ENCODE peak calls at places on chromosomes 6 and 20, in eight cellular contexts. One of them, this sample, is unnamed.

GRCh38 chr6:132715204-132715603 is 1.3 kb upstream of the VNN1 start:
- DNase-seq in neural crest cell: peak; percentile 16
- DNase-seq in stomach: peak; percentile 61
- DNase-seq in AG04449: no peak
- DNase-seq in H9: peak; percentile 87
- DNase-seq in thoracic aorta: no peak
- DNase-seq in endothelial cell: peak; percentile 62
- DNase-seq in progenitor cell of endocrine pancreas: peak; percentile 11
- DNase-seq in this sample: no peak

GRCh38 chr6:118123503-118124037 is 216.5 kb downstream of the SLC35F1 start:
- DNase-seq in neural crest cell: no peak
- DNase-seq in stomach: no peak
- DNase-seq in AG04449: no peak
- DNase-seq in H9: no peak
- DNase-seq in thoracic aorta: no peak
- DNase-seq in endothelial cell: no peak
- DNase-seq in progenitor cell of endocrine pancreas: no peak
- DNase-seq in this sample: no peak

GRCh38 chr6:100461273-100461919 is 3.3 kb downstream of the SIM1 start:
- DNase-seq in neural crest cell: no peak
- DNase-seq in stomach: no peak
- DNase-seq in AG04449: no peak
- DNase-seq in H9: peak; percentile 69
- DNase-seq in thoracic aorta: no peak
- DNase-seq in endothelial cell: peak; percentile 66
- DNase-seq in progenitor cell of endocrine pancreas: no peak
- DNase-seq in this sample: no peak

GRCh38 chr6:139757766-139758655 is 383.6 kb upstream of the CITED2 start:
- DNase-seq in neural crest cell: no peak
- DNase-seq in stomach: no peak
- DNase-seq in AG04449: no peak
- DNase-seq in H9: no peak
- DNase-seq in thoracic aorta: no peak
- DNase-seq in endothelial cell: no peak
- DNase-seq in progenitor cell of endocrine pancreas: no peak
- DNase-seq in this sample: no peak

GRCh38 chr20:53752971-53753879 is 159.6 kb upstream of the ZNF217 start:
- DNase-seq in neural crest cell: no peak
- DNase-seq in stomach: no peak
- DNase-seq in AG04449: no peak
- DNase-seq in H9: no peak
- DNase-seq in thoracic aorta: no peak
- DNase-seq in endothelial cell: no peak
- DNase-seq in progenitor cell of endocrine pancreas: no peak
- DNase-seq in this sample: no peak

GRCh38 chr6:15905488-15906392 is 223.1 kb upstream of the MYLIP start:
- DNase-seq in neural crest cell: no peak
- DNase-seq in stomach: no peak
- DNase-seq in AG04449: no peak
- DNase-seq in H9: no peak
- DNase-seq in thoracic aorta: no peak
- DNase-seq in endothelial cell: no peak
- DNase-seq in progenitor cell of endocrine pancreas: no peak
- DNase-seq in this sample: no peak

GRCh38 chr6:32852018-32852843 is 1.3 kb downstream of the TAP1 start:
- DNase-seq in neural crest cell: no peak
- DNase-seq in stomach: peak; percentile 44
- DNase-seq in AG04449: no peak
- DNase-seq in H9: no peak
- DNase-seq in thoracic aorta: no peak
- DNase-seq in endothelial cell: no peak
- DNase-seq in progenitor cell of endocrine pancreas: no peak
- DNase-seq in this sample: no peak

GRCh38 chr6:35300848-35301247 is 3.2 kb downstream of the DEF6 start:
- DNase-seq in neural crest cell: no peak
- DNase-seq in stomach: no peak
- DNase-seq in AG04449: no peak
- DNase-seq in H9: no peak
- DNase-seq in thoracic aorta: no peak
- DNase-seq in endothelial cell: no peak
- DNase-seq in progenitor cell of endocrine pancreas: no peak
- DNase-seq in this sample: no peak

GRCh38 chr6:37049990-37050853 is 44.8 kb downstream of the FGD2 start:
- DNase-seq in neural crest cell: no peak
- DNase-seq in stomach: peak; percentile 58
- DNase-seq in AG04449: no peak
- DNase-seq in H9: no peak
- DNase-seq in thoracic aorta: no peak
- DNase-seq in endothelial cell: no peak
- DNase-seq in progenitor cell of endocrine pancreas: no peak
- DNase-seq in this sample: no peak

GRCh38 chr20:12311102-12311865 is 393.6 kb downstream of the BTBD3 start:
- DNase-seq in neural crest cell: no peak
- DNase-seq in stomach: no peak
- DNase-seq in AG04449: no peak
- DNase-seq in H9: no peak
- DNase-seq in thoracic aorta: no peak
- DNase-seq in endothelial cell: no peak
- DNase-seq in progenitor cell of endocrine pancreas: no peak
- DNase-seq in this sample: no peak

GRCh38 chr20:12318043-12318442 is 400.4 kb downstream of the BTBD3 start:
- DNase-seq in neural crest cell: no peak
- DNase-seq in stomach: no peak
- DNase-seq in AG04449: no peak
- DNase-seq in H9: no peak
- DNase-seq in thoracic aorta: no peak
- DNase-seq in endothelial cell: no peak
- DNase-seq in progenitor cell of endocrine pancreas: no peak
- DNase-seq in this sample: no peak

GRCh38 chr20:12315652-12316051 is 398.0 kb downstream of the BTBD3 start:
- DNase-seq in neural crest cell: no peak
- DNase-seq in stomach: no peak
- DNase-seq in AG04449: no peak
- DNase-seq in H9: no peak
- DNase-seq in thoracic aorta: no peak
- DNase-seq in endothelial cell: no peak
- DNase-seq in progenitor cell of endocrine pancreas: no peak
- DNase-seq in this sample: no peak

GRCh38 chr20:12321746-12322145 is 404.1 kb downstream of the BTBD3 start:
- DNase-seq in neural crest cell: no peak
- DNase-seq in stomach: no peak
- DNase-seq in AG04449: no peak
- DNase-seq in H9: no peak
- DNase-seq in thoracic aorta: no peak
- DNase-seq in endothelial cell: no peak
- DNase-seq in progenitor cell of endocrine pancreas: no peak
- DNase-seq in this sample: no peak

DNA sequence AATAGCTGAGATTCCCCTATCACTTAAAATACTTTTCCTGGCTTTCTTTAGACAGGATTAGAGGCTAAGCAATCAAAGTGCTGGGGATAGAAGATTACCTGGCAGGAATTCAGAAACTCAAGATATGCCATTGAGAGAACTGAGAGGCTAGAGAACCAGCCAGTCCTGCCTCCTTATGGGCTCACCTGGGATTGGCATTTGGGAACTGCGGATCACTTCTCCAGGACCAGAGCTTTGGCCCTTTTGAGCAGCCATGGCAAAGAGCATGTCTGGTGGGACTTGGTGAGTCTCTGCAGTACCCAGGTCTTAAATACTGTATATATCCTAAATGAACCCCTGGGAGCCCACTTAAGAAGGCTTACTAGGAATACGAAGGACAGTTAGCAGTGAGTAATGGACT is 399.1 kb downstream of the BTBD3 start:
- DNase-seq in neural crest cell: no peak
- DNase-seq in stomach: no peak
- DNase-seq in AG04449: no peak
- DNase-seq in H9: no peak
- DNase-seq in thoracic aorta: no peak
- DNase-seq in endothelial cell: no peak
- DNase-seq in progenitor cell of endocrine pancreas: no peak
- DNase-seq in this sample: no peak
- TF ChIP-seq CTCF in neural crest cell: no peak
- TF ChIP-seq CTCF in stomach: no peak
- TF ChIP-seq CTCF in AG04449: no peak
- TF ChIP-seq CTCF in H9: no peak
- TF ChIP-seq CTCF in thoracic aorta: no peak
- TF ChIP-seq CTCF in endothelial cell: no peak
- TF ChIP-seq CTCF in progenitor cell of endocrine pancreas: no peak
- TF ChIP-seq CTCF in this sample: no peak

GRCh38 chr6:88964509-88964908 is 1.1 kb upstream of the RNGTT start:
- DNase-seq in neural crest cell: no peak
- DNase-seq in stomach: no peak
- DNase-seq in AG04449: no peak
- DNase-seq in H9: no peak
- DNase-seq in thoracic aorta: no peak
- DNase-seq in endothelial cell: no peak
- DNase-seq in progenitor cell of endocrine pancreas: no peak
- DNase-seq in this sample: no peak

GRCh38 chr6:88967891-88968290 is 4.5 kb upstream of the RNGTT start:
- DNase-seq in neural crest cell: no peak
- DNase-seq in stomach: no peak
- DNase-seq in AG04449: no peak
- DNase-seq in H9: no peak
- DNase-seq in thoracic aorta: no peak
- DNase-seq in endothelial cell: no peak
- DNase-seq in progenitor cell of endocrine pancreas: no peak
- DNase-seq in this sample: no peak

GRCh38 chr6:88965691-88966090 is 2.3 kb upstream of the RNGTT start:
- DNase-seq in neural crest cell: no peak
- DNase-seq in stomach: no peak
- DNase-seq in AG04449: no peak
- DNase-seq in H9: peak; percentile 63
- DNase-seq in thoracic aorta: no peak
- DNase-seq in endothelial cell: no peak
- DNase-seq in progenitor cell of endocrine pancreas: no peak
- DNase-seq in this sample: no peak

GRCh38 chr6:88958842-88959241 is 4.6 kb downstream of the RNGTT start:
- DNase-seq in neural crest cell: no peak
- DNase-seq in stomach: no peak
- DNase-seq in AG04449: no peak
- DNase-seq in H9: no peak
- DNase-seq in thoracic aorta: no peak
- DNase-seq in endothelial cell: no peak
- DNase-seq in progenitor cell of endocrine pancreas: no peak
- DNase-seq in this sample: no peak

DNA sequence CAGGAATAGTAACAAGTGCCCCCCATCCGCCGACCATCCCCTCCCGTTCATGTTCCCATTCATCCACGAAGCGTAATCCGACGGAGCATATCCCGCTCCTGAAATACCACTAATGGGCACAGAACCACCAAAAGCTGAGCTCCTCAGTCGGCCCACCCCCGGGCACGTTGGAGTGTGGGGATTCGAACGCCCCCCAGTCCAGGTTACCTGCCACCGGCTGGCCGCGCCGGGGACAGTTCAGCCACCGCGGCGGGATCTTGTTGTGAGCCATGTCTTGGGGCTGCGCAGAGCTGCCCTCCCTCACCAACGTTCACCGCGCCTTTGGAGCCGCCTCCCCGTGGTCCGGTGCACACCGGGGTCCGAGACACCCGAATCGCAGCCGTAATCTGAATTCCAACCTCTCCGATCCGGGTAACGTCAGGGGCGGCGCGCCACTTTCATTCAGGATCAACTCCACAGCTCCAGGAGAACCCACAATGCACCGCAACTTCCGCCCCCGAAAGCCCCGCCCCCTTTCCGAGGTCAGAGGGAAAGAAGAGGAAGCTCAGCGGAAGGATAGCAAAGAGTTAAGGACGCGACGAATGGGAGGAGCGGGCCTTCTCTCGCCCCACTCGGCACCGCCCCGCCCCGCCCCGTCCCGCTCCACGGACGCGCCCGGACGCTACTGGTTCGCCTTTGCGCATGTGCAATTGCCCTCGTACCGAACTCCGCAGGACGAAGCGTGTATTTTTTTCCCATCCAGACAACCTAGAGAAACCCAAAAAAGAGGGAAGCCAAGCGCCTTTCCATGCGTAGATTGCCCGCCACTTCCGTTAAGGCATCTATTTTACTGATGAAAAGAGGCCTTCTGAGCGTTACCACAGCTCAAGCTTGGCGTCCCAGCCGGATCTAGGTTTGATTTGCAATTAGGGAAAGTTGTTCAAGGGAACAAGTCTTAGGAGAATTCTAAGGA is at the start of gene RNGTT:
- DNase-seq in neural crest cell: peak; percentile 98
- DNase-seq in stomach: peak; percentile 99
- DNase-seq in AG04449: peak; percentile 82
- DNase-seq in H9: peak; percentile 99
- DNase-seq in thoracic aorta: peak; percentile 98
- DNase-seq in endothelial cell: peak; percentile 98
- DNase-seq in progenitor cell of endocrine pancreas: peak; percentile 97
- DNase-seq in this sample: peak; percentile 97
- TF ChIP-seq CTCF in neural crest cell: no peak
- TF ChIP-seq CTCF in stomach: no peak
- TF ChIP-seq CTCF in AG04449: no peak
- TF ChIP-seq CTCF in H9: no peak
- TF ChIP-seq CTCF in thoracic aorta: no peak
- TF ChIP-seq CTCF in endothelial cell: no peak
- TF ChIP-seq CTCF in progenitor cell of endocrine pancreas: no peak
- TF ChIP-seq CTCF in this sample: no peak

DNA sequence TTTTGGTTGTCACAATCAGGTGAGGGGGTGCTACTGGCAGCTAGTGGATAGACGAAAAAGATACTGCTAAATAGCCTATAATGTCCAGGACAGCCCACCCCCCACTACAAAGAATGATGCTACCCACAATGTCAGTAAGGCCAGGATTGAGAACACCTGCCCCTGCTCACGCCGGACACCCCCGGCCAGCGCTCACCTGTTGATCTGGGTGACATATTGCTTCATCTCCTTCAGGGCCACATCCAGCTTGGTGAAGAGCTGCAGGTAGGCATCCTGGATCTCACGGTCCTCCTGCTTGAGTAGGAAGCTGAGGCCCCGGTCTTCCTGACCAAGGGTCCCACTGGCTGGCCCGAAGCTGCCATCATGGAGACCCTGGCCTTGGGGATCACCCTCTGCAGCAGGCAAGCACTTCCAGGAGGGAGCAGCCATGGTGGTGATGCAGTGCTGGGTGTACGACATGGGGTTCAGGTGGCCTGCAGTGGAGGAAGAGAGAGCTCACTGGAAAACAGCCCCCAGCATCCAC is 178.6 kb downstream of the PREX1 start:
- DNase-seq in neural crest cell: no peak
- DNase-seq in stomach: no peak
- DNase-seq in AG04449: no peak
- DNase-seq in H9: no peak
- DNase-seq in thoracic aorta: no peak
- DNase-seq in endothelial cell: no peak
- DNase-seq in progenitor cell of endocrine pancreas: no peak
- DNase-seq in this sample: no peak
- TF ChIP-seq CTCF in neural crest cell: no peak
- TF ChIP-seq CTCF in stomach: no peak
- TF ChIP-seq CTCF in AG04449: no peak
- TF ChIP-seq CTCF in H9: no peak
- TF ChIP-seq CTCF in thoracic aorta: no peak
- TF ChIP-seq CTCF in endothelial cell: no peak
- TF ChIP-seq CTCF in progenitor cell of endocrine pancreas: no peak
- TF ChIP-seq CTCF in this sample: no peak

DNA sequence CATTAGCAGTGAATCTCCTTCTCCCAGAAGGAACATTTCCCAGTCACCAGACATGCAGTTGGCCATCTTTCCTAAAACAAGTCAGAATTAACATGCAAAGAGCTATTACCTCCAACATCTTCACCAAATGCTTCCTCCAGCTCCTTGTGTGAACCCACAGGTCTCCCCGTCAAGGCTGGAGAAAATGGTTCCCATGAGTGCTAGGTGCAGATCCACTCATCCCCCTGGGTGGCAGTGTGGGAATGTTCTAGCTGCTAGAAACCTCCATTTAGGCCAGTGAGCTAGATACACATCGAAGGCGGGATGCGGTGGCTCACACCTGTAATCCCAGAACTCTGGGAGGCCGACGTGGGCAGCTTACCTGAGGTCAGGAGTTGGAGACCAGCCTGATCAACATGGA is 603.9 kb upstream of the SLC35B3 start:
- DNase-seq in neural crest cell: no peak
- DNase-seq in stomach: no peak
- DNase-seq in AG04449: no peak
- DNase-seq in H9: no peak
- DNase-seq in thoracic aorta: no peak
- DNase-seq in endothelial cell: no peak
- DNase-seq in progenitor cell of endocrine pancreas: no peak
- DNase-seq in this sample: no peak
- TF ChIP-seq CTCF in neural crest cell: no peak
- TF ChIP-seq CTCF in stomach: no peak
- TF ChIP-seq CTCF in AG04449: no peak
- TF ChIP-seq CTCF in H9: no peak
- TF ChIP-seq CTCF in thoracic aorta: no peak
- TF ChIP-seq CTCF in endothelial cell: no peak
- TF ChIP-seq CTCF in progenitor cell of endocrine pancreas: no peak
- TF ChIP-seq CTCF in this sample: no peak

This sample was measured in omental fat pad.